ENCODE peak calls at places on chromosomes 2 and 18, in four cellular contexts. O is body of pancreas, F is upper lobe of right lung, R is HAP-1. I is an unnamed sample.

GRCh38 chr18:57976230-57976773 is 67.7 kb upstream of the NEDD4L start:
- DNase-seq in O (no peak), F (no peak), R (no peak), I (no peak)

GRCh38 chr2:184611221-184612085 is 13.1 kb downstream of the ZNF804A start:
- DNase-seq in O (no peak), F (no peak), R (peak; percentile 23), I (no peak)

GRCh38 chr2:10407841-10408648 is 40.1 kb downstream of the ODC1 start:
- DNase-seq in O (peak; percentile 90), F (peak; percentile 85), R (no peak), I (peak; percentile 71)

GRCh38 chr2:25825238-25825637 is 53.0 kb downstream of the ASXL2 start:
- DNase-seq in O (no peak), F (no peak), R (no peak), I (no peak)

GRCh38 chr2:112108238-112108832 is 29.9 kb upstream of the FBLN7 start:
- DNase-seq in O (no peak), F (no peak), R (no peak), I (no peak)

GRCh38 chr2:235416816-235417499 is 76.9 kb upstream of the AGAP1 start:
- DNase-seq in O (no peak), F (no peak), R (no peak), I (no peak)

GRCh38 chr18:45626330-45627203 is 11.3 kb downstream of the SLC14A2 start:
- DNase-seq in O (no peak), F (no peak), R (no peak), I (peak; percentile 69)

GRCh38 chr2:70801607-70802263 is 11.3 kb upstream of the FIGLA start:
- DNase-seq in O (peak; percentile 44), F (no peak), R (no peak), I (peak; percentile 30)

GRCh38 chr2:41791523-41791922 is 256.3 kb upstream of the PKDCC start:
- DNase-seq in O (no peak), F (no peak), R (no peak), I (peak; percentile 4)

GRCh38 chr2:21422050-21422449 is 298.3 kb downstream of the TDRD15 start:
- DNase-seq in O (no peak), F (peak; percentile 83), R (peak; percentile 16), I (peak; percentile 68)

GRCh38 chr2:241224068-241224850 is 35.8 kb downstream of the ANO7 start:
- DNase-seq in O (no peak), F (no peak), R (no peak), I (peak; percentile 71)

GRCh38 chr2:128379021-128380005 is 60.6 kb upstream of the HS6ST1 start:
- DNase-seq in O (no peak), F (peak; percentile 73), R (peak; percentile 44), I (peak; percentile 76)

GRCh38 chr18:77619523-77619922 is 369.9 kb downstream of the GALR1 start:
- DNase-seq in O (no peak), F (no peak), R (no peak), I (no peak)

GRCh38 chr2:239102266-239102665 is 254.4 kb downstream of the TWIST2 start:
- DNase-seq in O (no peak), F (no peak), R (no peak), I (no peak)

GRCh38 chr2:193891021-193891420 is 1696.3 kb upstream of the TMEFF2 start:
- DNase-seq in O (no peak), F (no peak), R (no peak), I (no peak)

GRCh38 chr2:47195149-47195548 is 40.0 kb upstream of the STPG4 start:
- DNase-seq in O (no peak), F (no peak), R (no peak), I (no peak)

GRCh38 chr2:156511112-156511511 is 74.9 kb downstream of the GPD2 start:
- DNase-seq in O (no peak), F (no peak), R (no peak), I (no peak)

GRCh38 chr18:55405655-55406373 is 182.2 kb downstream of the TCF4 start:
- DNase-seq in O (peak; percentile 51), F (peak; percentile 67), R (peak; percentile 50), I (no peak)

GRCh38 chr18:5195656-5196055 is 1.4 kb downstream of the AKAIN1 start:
- DNase-seq in O (no peak), F (no peak), R (no peak), I (peak; percentile 22)

GRCh38 chr2:45845566-45845965 is 194.1 kb downstream of the PRKCE start:
- DNase-seq in O (no peak), F (no peak), R (no peak), I (no peak)

GRCh38 chr2:196511258-196511971 is 128.1 kb upstream of the CCDC150 start:
- DNase-seq in O (no peak), F (no peak), R (no peak), I (no peak)

GRCh38 chr18:2716394-2717326 is 61.1 kb downstream of the SMCHD1 start:
- DNase-seq in O (no peak), F (no peak), R (no peak), I (no peak)

GRCh38 chr2:128309341-128310093 is 9.2 kb downstream of the HS6ST1 start:
- DNase-seq in O (peak; percentile 65), F (peak; percentile 68), R (no peak), I (peak; percentile 54)

GRCh38 chr2:240457223-240458043 is 22.0 kb downstream of the GPC1 start:
- DNase-seq in O (no peak), F (no peak), R (no peak), I (peak; percentile 91)

GRCh38 chr2:231361701-231362588 is 33.6 kb upstream of the B3GNT7 start:
- DNase-seq in O (no peak), F (peak; percentile 84), R (no peak), I (peak; percentile 68)

GRCh38 chr2:60336442-60337141 is 216.9 kb downstream of the BCL11A start:
- DNase-seq in O (no peak), F (no peak), R (no peak), I (no peak)

GRCh38 chr2:191366199-191366598 is 121.0 kb downstream of the MYO1B start:
- DNase-seq in O (no peak), F (no peak), R (no peak), I (no peak)

GRCh38 chr2:191362841-191363240 is 117.6 kb downstream of the MYO1B start:
- DNase-seq in O (no peak), F (no peak), R (no peak), I (no peak)

GRCh38 chr2:191369034-191369433 is 123.8 kb downstream of the MYO1B start:
- DNase-seq in O (no peak), F (no peak), R (peak; percentile 16), I (no peak)

GRCh38 chr2:191363267-191363666 is 118.1 kb downstream of the MYO1B start:
- DNase-seq in O (no peak), F (no peak), R (no peak), I (no peak)

GRCh38 chr2:191365089-191365488 is 119.9 kb downstream of the MYO1B start:
- DNase-seq in O (no peak), F (no peak), R (no peak), I (no peak)
- H3K4me3 ChIP-seq in O (no peak overlapping the region), F (no peak overlapping the region), R (no peak overlapping the region), I (no peak overlapping the region)

GRCh38 chr2:8853406-8853805 is 16.0 kb upstream of the KIDINS220 start:
- DNase-seq in O (no peak), F (no peak), R (no peak), I (no peak)
- H3K36me3 ChIP-seq in O (no peaks in the 10 kb centered on the region), F (no peaks in the 10 kb centered on the region), R (no peaks in the 10 kb centered on the region), I (no peaks in the 10 kb centered on the region)

GRCh38 chr2:237480988-237481387 is 6.1 kb upstream of the MLPH start:
- DNase-seq in O (no peak), F (no peak), R (no peak), I (no peak)
- H3K27me3 ChIP-seq in O (no peaks in the 10 kb centered on the region), F (no peaks in the 10 kb centered on the region), R (peaks cover 30% of the 10 kb centered on the region), I (peaks cover 30% of the 10 kb centered on the region)

GRCh38 chr2:191836853-191837769 is 9.8 kb downstream of the CAVIN2 start:
- DNase-seq in O (no peak), F (peak; percentile 65), R (no peak), I (no peak)
- H3K4me3 ChIP-seq in O (no peak overlapping the region), F (no peak overlapping the region), R (no peak overlapping the region), I (no peak overlapping the region)

DNA sequence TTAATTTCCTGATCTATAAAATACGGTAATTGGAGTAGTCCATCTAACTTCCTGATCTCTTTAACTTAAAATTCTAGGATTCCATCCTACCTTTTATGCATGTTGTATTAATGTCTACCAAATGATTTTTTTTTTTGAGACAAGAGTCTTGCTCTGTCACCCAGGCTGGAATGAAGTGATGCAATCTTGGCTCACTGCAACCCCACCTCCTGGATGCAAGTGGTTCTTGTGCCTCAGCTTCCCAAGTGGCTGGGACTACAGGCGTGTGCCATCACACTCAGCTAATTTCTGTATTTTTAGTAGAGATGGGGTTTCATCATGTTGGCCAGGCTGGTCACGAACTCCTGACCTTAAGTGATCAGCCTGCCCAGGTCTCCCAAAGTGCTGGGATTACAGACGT is 47.8 kb downstream of the CFAP36 start:
- DNase-seq in O (no peak), F (no peak), R (no peak), I (no peak)
- H3K36me3 ChIP-seq in O (no peaks in the 10 kb centered on the region), F (peaks cover 80% of the 10 kb centered on the region), R (peaks cover 10% of the 10 kb centered on the region), I (peaks cover 7% of the 10 kb centered on the region)

DNA sequence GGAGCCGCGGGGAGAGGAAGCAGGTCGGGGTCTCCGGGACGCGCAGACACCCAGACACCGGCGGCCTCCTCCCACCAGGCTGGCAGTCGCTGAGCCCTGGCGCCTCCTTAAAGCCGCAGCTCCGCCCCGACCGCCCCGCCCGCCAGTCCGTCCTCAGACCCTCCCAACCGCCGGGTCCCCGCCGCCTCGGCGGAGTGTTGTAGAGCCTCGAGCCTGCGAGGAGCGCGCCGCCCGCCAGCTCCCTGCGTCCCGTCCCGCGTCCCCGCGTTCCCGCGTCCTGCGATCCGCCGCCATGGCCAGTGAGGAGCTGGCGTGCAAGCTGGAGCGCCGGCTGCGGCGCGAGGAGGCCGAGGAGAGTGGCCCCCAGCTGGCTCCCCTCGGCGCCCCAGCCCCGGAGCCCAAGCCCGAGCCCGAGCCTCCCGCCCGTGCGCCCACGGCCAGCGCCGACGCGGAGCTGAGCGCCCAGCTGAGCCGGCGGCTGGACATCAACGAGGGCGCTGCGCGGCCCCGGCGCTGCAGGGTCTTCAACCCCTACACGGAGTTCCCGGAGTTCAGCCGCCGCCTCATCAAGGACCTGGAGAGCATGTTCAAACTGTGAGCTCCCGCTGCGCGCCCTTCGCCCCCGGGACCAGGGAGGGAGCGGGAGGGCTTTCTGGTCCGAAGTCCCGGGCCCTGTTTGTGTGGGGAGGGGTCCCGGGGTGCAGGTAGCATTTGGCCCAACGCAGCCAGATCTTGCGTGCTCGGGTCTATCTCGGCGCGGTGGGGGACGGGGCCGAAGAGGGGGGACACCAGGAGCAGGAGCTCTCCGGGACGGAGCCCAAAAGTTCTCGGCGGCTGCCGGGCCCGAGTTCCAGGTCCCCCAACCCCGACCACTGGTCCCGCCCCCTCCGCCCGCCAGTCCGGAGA is at the start of gene EFHD1:
- DNase-seq in O (peak; percentile 54), F (peak; percentile 80), R (peak; percentile 85), I (peak; percentile 95)
- H3K27me3 ChIP-seq in O (peaks cover 12% of the 10 kb centered on the region), F (peaks cover 52% of the 10 kb centered on the region), R (no peaks in the 10 kb centered on the region), I (peaks cover 41% of the 10 kb centered on the region)

DNA sequence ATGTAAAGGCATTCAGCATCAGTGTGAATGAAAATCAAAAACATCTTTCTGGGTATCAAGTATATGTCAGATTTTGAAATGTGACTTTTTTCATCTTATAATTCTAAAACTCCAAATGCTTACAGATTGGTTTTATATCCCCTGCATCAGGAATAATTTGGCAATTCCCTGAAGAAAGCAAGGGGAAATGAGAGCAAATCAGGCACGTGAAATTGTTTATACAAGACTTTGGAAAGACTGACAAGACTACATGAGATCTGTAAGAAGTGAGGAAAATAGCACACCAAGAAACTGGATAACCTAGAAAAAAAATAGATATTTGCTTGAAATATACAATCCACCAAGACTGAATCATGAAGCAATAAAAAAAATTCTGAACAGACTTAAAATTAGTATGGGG is 13.8 kb downstream of the COL6A3 start:
- DNase-seq in O (no peak), F (no peak), R (no peak), I (no peak)
- H3K4me3 ChIP-seq in O (no peak overlapping the region), F (no peak overlapping the region), R (no peak overlapping the region), I (no peak overlapping the region)

I was measured in H7.